ENCODE peak calls at places on chromosomes 13 and 19, in ten cellular contexts. W is suprapubic skin, Q is transverse colon, D is spleen, K is HepG2, U is stomach, B is Panc1, A is SK-N-SH, J is esophagus muscularis mucosa, F is GM23338. O is an unnamed sample.

GRCh38 chr19:10104665-10105221 is 1.4 kb upstream of the PPAN start:
- DNase-seq in J (no peak), Q (peak; percentile 58), F (no peak), A (no peak), D (peak; percentile 87), K (no peak), B (no peak), W (no peak), U (no peak), O (no peak)

GRCh38 chr19:55563261-55563690 is 17.4 kb downstream of the ZNF579 start:
- DNase-seq in F (no peak), A (peak; percentile 46), J (no peak), K (no peak), W (no peak), B (no peak), D (no peak), U (peak; percentile 87), Q (peak; percentile 53), O (no peak)

GRCh38 chr13:30234763-30235162 is 72.6 kb downstream of the KATNAL1 start:
- DNase-seq in U (no peak), K (no peak), A (no peak), D (no peak), F (no peak), W (no peak), Q (no peak), B (no peak), J (no peak), O (no peak)

GRCh38 chr19:56837892-56838679 is 2.4 kb downstream of the PEG3 start:
- DNase-seq in J (no peak), A (peak; percentile 64), U (no peak), B (no peak), F (no peak), W (peak; percentile 82), Q (peak; percentile 23), K (peak; percentile 67), D (no peak), O (peak; percentile 89)

GRCh38 chr13:46321494-46322225 is 65.4 kb downstream of the RUBCNL start:
- DNase-seq in B (peak; percentile 32), U (peak; percentile 64), D (peak; percentile 83), Q (peak; percentile 49), W (no peak), F (peak; percentile 68), K (peak; percentile 18), J (no peak), A (peak; percentile 52), O (peak; percentile 82)

GRCh38 chr19:5048091-5048726 is 79.3 kb downstream of the KDM4B start:
- DNase-seq in U (peak; percentile 87), A (peak; percentile 96), K (peak; percentile 27), B (no peak), W (peak; percentile 89), Q (peak; percentile 86), F (peak; percentile 86), J (no peak), D (peak; percentile 90), O (peak; percentile 68)

GRCh38 chr19:39705578-39706188 is 1.4 kb downstream of the LGALS14 start:
- DNase-seq in K (no peak), U (no peak), A (no peak), B (no peak), J (no peak), D (no peak), W (no peak), Q (no peak), F (no peak), O (no peak)

GRCh38 chr13:45082964-45083363 is 37.3 kb upstream of the GTF2F2 start:
- DNase-seq in B (no peak), U (no peak), A (no peak), W (no peak), K (no peak), D (no peak), F (no peak), J (no peak), Q (no peak), O (no peak)

GRCh38 chr13:50448535-50448981 is 394.9 kb downstream of the DLEU7 start:
- DNase-seq in B (no peak), U (no peak), Q (no peak), A (no peak), D (no peak), F (no peak), W (no peak), J (no peak), K (no peak), O (no peak)

GRCh38 chr13:24280722-24281121 is 28.7 kb upstream of the C1QTNF9 start:
- DNase-seq in J (no peak), F (no peak), K (no peak), A (no peak), B (no peak), D (no peak), U (peak; percentile 23), Q (no peak), W (no peak), O (peak; percentile 15)

GRCh38 chr19:17727843-17728242 is 8.6 kb downstream of the MAP1S start:
- DNase-seq in Q (no peak), W (no peak), U (no peak), A (no peak), B (no peak), D (no peak), J (no peak), K (no peak), F (no peak), O (no peak)

GRCh38 chr19:17726136-17726741 is 7.0 kb downstream of the MAP1S start:
- DNase-seq in K (no peak), W (no peak), B (no peak), F (no peak), D (no peak), Q (no peak), A (no peak), J (no peak), U (no peak), O (no peak)

GRCh38 chr19:17726914-17727773 is 7.9 kb downstream of the MAP1S start:
- DNase-seq in Q (no peak), W (no peak), D (no peak), A (no peak), B (no peak), F (no peak), K (no peak), J (no peak), U (no peak), O (no peak)

GRCh38 chr19:17724655-17725054 is 5.4 kb downstream of the MAP1S start:
- DNase-seq in A (no peak), W (no peak), F (no peak), K (no peak), D (no peak), U (no peak), B (no peak), Q (no peak), J (no peak), O (no peak)

GRCh38 chr19:17725422-17726078 is 6.3 kb downstream of the MAP1S start:
- DNase-seq in A (peak; percentile 67), F (peak; percentile 74), K (no peak), J (no peak), W (no peak), U (no peak), D (no peak), B (no peak), Q (no peak), O (no peak)
- TF ChIP-seq CTCF in A (peak; percentile 52), F (peak; percentile 88), K (peak; percentile 70), J (peak; percentile 7), W (no peak), U (peak; percentile 12), D (no peak), B (peak; percentile 73), Q (peak; percentile 17), O (no peak)

DNA sequence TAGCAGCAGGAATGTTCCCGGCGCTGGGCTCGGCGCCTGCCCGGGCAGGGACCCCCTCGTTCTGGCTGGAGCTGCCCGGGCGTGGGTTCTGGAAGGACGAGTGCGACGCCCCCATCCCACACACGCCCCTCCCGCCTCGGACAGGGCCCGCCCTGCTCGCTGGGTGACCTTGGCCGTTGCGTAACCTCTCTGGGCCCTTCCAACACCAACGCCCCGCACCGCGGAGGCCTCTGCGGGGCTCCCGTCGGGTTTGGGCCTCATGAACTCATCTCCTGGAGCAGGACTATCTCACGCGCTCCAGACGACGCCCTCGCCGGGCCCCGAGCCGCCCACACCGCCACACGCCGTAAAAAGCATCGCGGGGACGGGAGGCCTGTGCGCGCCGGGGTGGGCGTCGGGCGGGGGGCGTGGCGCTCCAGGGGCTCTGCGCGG is 10.4 kb downstream of the PALM start:
- DNase-seq in K (peak; percentile 39), J (no peak), U (no peak), A (no peak), B (no peak), D (no peak), F (peak; percentile 43), Q (no peak), W (peak; percentile 88), O (no peak)
- TF ChIP-seq POLR2AphosphoS5 in K (no peak), J (peak; percentile 54), U (no peak), A (no peak), B (no peak), D (peak; percentile 65), F (no peak), Q (no peak), W (no peak), O (no peak)

DNA sequence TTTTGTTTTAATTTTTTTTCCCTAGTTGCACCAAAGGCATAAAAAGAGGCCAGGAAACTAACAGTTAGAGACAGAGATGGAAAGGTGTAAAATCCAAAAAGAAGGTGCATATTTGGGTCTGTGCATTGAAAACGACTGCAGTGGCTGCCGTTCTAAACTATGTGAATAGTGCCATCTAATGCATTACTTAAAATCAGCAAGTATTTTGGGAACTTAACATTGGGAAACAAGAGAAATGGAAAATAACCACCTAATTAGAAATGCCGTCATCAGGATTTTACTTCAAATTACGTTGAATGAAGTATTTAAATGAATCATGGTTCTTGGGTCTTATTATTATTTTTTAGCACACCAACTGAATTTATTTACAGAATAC is 189.5 kb upstream of the MIR17HG start:
- DNase-seq in A (no peak), D (no peak), U (no peak), Q (no peak), F (no peak), K (no peak), J (no peak), W (no peak), B (no peak), O (no peak)
- TF ChIP-seq CTCF in A (peak; percentile 27), D (no peak), U (no peak), Q (no peak), F (peak; percentile 51), K (no peak), J (no peak), W (no peak), B (no peak), O (no peak)

DNA sequence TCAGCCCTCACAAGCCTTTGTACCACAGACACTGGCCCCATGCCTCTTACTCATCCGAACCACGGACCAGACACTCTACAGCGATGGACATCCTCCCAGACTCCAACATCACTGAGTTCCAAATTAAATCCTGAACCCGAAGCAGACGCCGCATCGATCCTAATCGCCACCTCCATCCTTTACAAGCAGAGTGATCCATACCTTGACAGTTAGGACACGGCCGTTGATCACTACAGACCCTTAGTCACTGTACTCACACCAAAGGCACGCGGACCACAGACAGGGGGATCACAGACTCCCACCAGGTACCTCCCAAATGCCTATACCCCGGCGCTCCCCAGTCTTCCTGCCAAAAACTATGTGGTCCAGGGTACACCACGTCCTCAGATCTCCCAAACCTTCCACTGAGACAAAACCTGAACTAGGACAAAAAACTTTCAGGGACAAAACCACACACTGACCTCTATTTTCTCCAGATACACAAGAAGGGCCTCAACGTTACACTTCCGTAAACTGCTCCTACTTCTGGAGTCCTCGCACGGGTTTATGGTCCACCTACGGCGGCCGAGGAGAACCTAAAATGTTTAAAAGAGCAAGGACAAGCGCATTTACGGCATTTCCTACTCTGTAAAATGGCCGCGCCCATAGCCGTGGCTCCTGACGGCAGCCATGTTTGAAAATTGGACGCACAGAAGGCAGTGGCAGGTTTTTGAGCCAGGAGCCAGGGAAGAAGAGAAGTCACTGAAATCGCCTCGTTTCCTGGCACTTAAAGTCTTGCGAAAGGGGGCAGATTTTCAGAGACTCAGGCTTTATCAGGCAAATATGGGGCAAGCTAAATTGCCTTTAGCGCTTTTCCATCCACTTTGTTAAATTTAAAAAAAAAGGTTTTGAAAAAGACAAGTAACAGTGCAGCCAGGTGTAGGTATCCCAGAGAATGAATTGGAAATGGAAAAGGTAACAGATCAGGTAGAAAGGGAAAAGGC is at the start of gene ZNF350:
- DNase-seq in U (peak; percentile 95), J (peak; percentile 94), A (peak; percentile 79), F (peak; percentile 96), B (peak; percentile 68), Q (peak; percentile 97), D (peak; percentile 96), K (peak; percentile 93), W (peak; percentile 93), O (peak; percentile 98)
- TF ChIP-seq POLR2AphosphoS5 in U (peak; percentile 84), J (peak; percentile 86), A (peak; percentile 76), F (peak; percentile 8), B (peak; percentile 59), Q (peak; percentile 80), D (peak; percentile 76), K (peak; percentile 78), W (peak; percentile 97), O (peak; percentile 78)

O was measured in HL-60.